ENCODE peak calls at places on chromosomes 6 and 20, in eight cellular contexts. Y is NCI-H2081 treated with DMSO at 0.1 percent for 48 hours; P is NCI-H1694 treated with DMSO at 0.1 percent for 48 hours; I is AG10803; T is stimulated activated naive CD8-positive, alpha-beta T cell treated with anti-CD3 and anti-CD28 coated beads, Interleukin-15, Interleukin-2, amounts not matched to agents 100 U/mL and 50 U/mL, for 24 hours; R is RCC 7860; J is DMS153; Z is ovary. O is an unnamed sample.

GRCh38 chr20:2652724-2653510 is 485 bp downstream of the NOP56 start:
- DNase-seq in R (peak), I (no peak), P (no peak), Z (no peak), Y (no peak), J (no peak), T (peak), O (no peak)

GRCh38 chr6:98343004-98343403 is 491.4 kb upstream of the POU3F2 start:
- DNase-seq in I (no peak), T (no peak), R (no peak), Z (no peak), P (no peak), Y (no peak), J (peak), O (no peak)

GRCh38 chr6:118893095-118893881 is 664 bp upstream of the ASF1A start:
- DNase-seq in Y (peak), P (peak), T (peak), J (peak), R (no peak), Z (no peak), I (peak), O (peak)

GRCh38 chr20:58870293-58871014 is 17.9 kb downstream of the GNAS start:
- DNase-seq in J (peak), I (peak), R (peak), Y (no peak), P (peak), Z (peak), T (peak), O (peak)

GRCh38 chr6:150352321-150353296 is 16.2 kb upstream of the IYD start:
- DNase-seq in J (no peak), I (peak), T (no peak), Z (no peak), P (no peak), R (no peak), Y (no peak), O (peak)

GRCh38 chr20:59039233-59039632 is 3.4 kb downstream of the PRELID3B start:
- DNase-seq in I (peak), Y (no peak), R (no peak), J (no peak), T (no peak), Z (no peak), P (no peak), O (no peak)

GRCh38 chr6:157761331-157761921 is 61.6 kb upstream of the SNX9 start:
- DNase-seq in Z (no peak), T (peak), P (no peak), I (peak), Y (no peak), J (no peak), R (peak), O (peak)

GRCh38 chr6:37822851-37823682 is 3.5 kb downstream of the ZFAND3 start:
- DNase-seq in Y (no peak), T (peak), P (no peak), Z (no peak), J (no peak), I (peak), R (no peak), O (no peak)

GRCh38 chr6:81204741-81205140 is 547.7 kb downstream of the TENT5A start:
- DNase-seq in R (no peak), I (peak), Y (peak), T (no peak), Z (no peak), J (peak), P (no peak), O (no peak)

GRCh38 chr6:109121411-109121810 is 26.1 kb downstream of the CEP57L1 start:
- DNase-seq in J (no peak), I (peak), T (no peak), R (no peak), Y (no peak), P (no peak), Z (no peak), O (peak)

GRCh38 chr20:35199696-35200095 is 26.8 kb upstream of the MMP24 start:
- DNase-seq in T (no peak), Y (no peak), I (no peak), P (no peak), R (peak), J (no peak), Z (no peak), O (no peak)

GRCh38 chr6:99241905-99242534 is 107.5 kb downstream of the FAXC start:
- DNase-seq in T (no peak), I (peak), P (no peak), Y (peak), J (peak), Z (no peak), R (no peak), O (no peak)

GRCh38 chr20:13865825-13866351 is 81.1 kb downstream of the NDUFAF5 start:
- DNase-seq in Z (peak), T (no peak), I (peak), P (peak), Y (peak), J (peak), R (no peak), O (no peak)

GRCh38 chr20:37870294-37870693 is 32.6 kb upstream of the VSTM2L start:
- DNase-seq in Y (no peak), R (no peak), T (no peak), P (no peak), I (no peak), J (no peak), Z (no peak), O (no peak)

GRCh38 chr6:15297895-15298590 is 52.2 kb downstream of the JARID2 start:
- DNase-seq in J (no peak), Z (no peak), R (no peak), I (peak), P (no peak), T (no peak), Y (no peak), O (no peak)

GRCh38 chr6:33174784-33175183 is 17.5 kb downstream of the COL11A2 start:
- DNase-seq in R (no peak), Y (no peak), J (no peak), Z (no peak), I (no peak), T (no peak), P (no peak), O (no peak)

GRCh38 chr20:36519012-36519719 is 22.2 kb upstream of the MYL9 start:
- DNase-seq in J (no peak), T (no peak), Z (no peak), R (no peak), I (no peak), Y (no peak), P (no peak), O (no peak)

GRCh38 chr20:43191946-43192847 is 2.5 kb upstream of the PTPRT start:
- DNase-seq in Y (no peak), I (no peak), R (no peak), J (no peak), P (no peak), Z (no peak), T (peak), O (no peak)

GRCh38 chr20:60249436-60249835 is 291.2 kb downstream of the CDH26 start:
- DNase-seq in Z (no peak), I (peak), P (no peak), T (no peak), Y (no peak), R (peak), J (no peak), O (peak)

GRCh38 chr6:111871207-111871606 is 2.0 kb downstream of the FYN start:
- DNase-seq in R (no peak), T (peak), Z (no peak), Y (no peak), P (no peak), J (no peak), I (peak), O (no peak)

GRCh38 chr20:60395993-60396392 is 437.8 kb downstream of the CDH26 start:
- DNase-seq in R (no peak), Z (no peak), P (no peak), T (no peak), J (no peak), Y (no peak), I (no peak), O (no peak)

GRCh38 chr6:104680539-104680938 is 179.2 kb downstream of the HACE1 start:
- DNase-seq in T (no peak), I (no peak), Z (no peak), R (no peak), J (no peak), Y (no peak), P (no peak), O (no peak)

O was measured in NCI-H226.